ENCODE peak calls at places on chromosomes 7 and 10, in six cellular contexts. One of them, this sample, is unnamed. For H3K4me1, the result is how much of the 10 kb centered on the place peaks cover.

GRCh38 chr7:21175714-21176113 is 252.2 kb upstream of the SP4 start:
- DNase-seq in IMR-90: no peak
- DNase-seq in astrocyte: no peak
- DNase-seq in tibial artery: no peak
- DNase-seq in lung: no peak
- DNase-seq in CD8-positive, alpha-beta memory T cell: no peak
- DNase-seq in this sample: no peak

GRCh38 chr7:100662377-100662776 is 6.1 kb upstream of the ACTL6B start:
- DNase-seq in IMR-90: no peak
- DNase-seq in astrocyte: no peak
- DNase-seq in lung: no peak
- DNase-seq in tibial artery: no peak
- DNase-seq in CD8-positive, alpha-beta memory T cell: no peak
- DNase-seq in this sample: no peak

GRCh38 chr7:154841731-154842331 is 161.1 kb downstream of the PAXIP1 start:
- DNase-seq in tibial artery: no peak
- DNase-seq in astrocyte: no peak
- DNase-seq in IMR-90: no peak
- DNase-seq in lung: no peak
- DNase-seq in CD8-positive, alpha-beta memory T cell: no peak
- DNase-seq in this sample: no peak

GRCh38 chr10:5975641-5976473 is 1.5 kb downstream of the IL15RA start:
- DNase-seq in CD8-positive, alpha-beta memory T cell: peak
- DNase-seq in tibial artery: peak
- DNase-seq in IMR-90: peak
- DNase-seq in lung: no peak
- DNase-seq in astrocyte: peak
- DNase-seq in this sample: no peak

GRCh38 chr10:19946245-19946644 is 130.0 kb downstream of the PLXDC2 start:
- DNase-seq in tibial artery: no peak
- DNase-seq in IMR-90: no peak
- DNase-seq in lung: no peak
- DNase-seq in astrocyte: no peak
- DNase-seq in CD8-positive, alpha-beta memory T cell: no peak
- DNase-seq in this sample: no peak

GRCh38 chr10:15379043-15379442 is 8.0 kb upstream of the FAM171A1 start:
- DNase-seq in tibial artery: no peak
- DNase-seq in IMR-90: no peak
- DNase-seq in CD8-positive, alpha-beta memory T cell: no peak
- DNase-seq in astrocyte: no peak
- DNase-seq in lung: no peak
- DNase-seq in this sample: no peak

GRCh38 chr10:113041841-113042745 is 92.0 kb downstream of the TCF7L2 start:
- DNase-seq in lung: no peak
- DNase-seq in IMR-90: no peak
- DNase-seq in CD8-positive, alpha-beta memory T cell: no peak
- DNase-seq in astrocyte: peak
- DNase-seq in tibial artery: no peak
- DNase-seq in this sample: peak

GRCh38 chr7:1943933-1944618 is 274.0 kb downstream of the ELFN1 start:
- DNase-seq in lung: no peak
- DNase-seq in astrocyte: no peak
- DNase-seq in CD8-positive, alpha-beta memory T cell: no peak
- DNase-seq in IMR-90: no peak
- DNase-seq in tibial artery: no peak
- DNase-seq in this sample: no peak

GRCh38 chr10:30708234-30708633 is 78.7 kb upstream of the LYZL2 start:
- DNase-seq in astrocyte: no peak
- DNase-seq in CD8-positive, alpha-beta memory T cell: no peak
- DNase-seq in tibial artery: no peak
- DNase-seq in IMR-90: no peak
- DNase-seq in lung: no peak
- DNase-seq in this sample: no peak
- H3K4me1 ChIP-seq in astrocyte: under half
- H3K4me1 ChIP-seq in CD8-positive, alpha-beta memory T cell: under half
- H3K4me1 ChIP-seq in tibial artery: under half
- H3K4me1 ChIP-seq in IMR-90: under half
- H3K4me1 ChIP-seq in lung: under half
- H3K4me1 ChIP-seq in this sample: under half

GRCh38 chr7:112252691-112253090 is 46.2 kb downstream of the ZNF277 start:
- DNase-seq in IMR-90: no peak
- DNase-seq in tibial artery: no peak
- DNase-seq in lung: no peak
- DNase-seq in CD8-positive, alpha-beta memory T cell: no peak
- DNase-seq in astrocyte: no peak
- DNase-seq in this sample: no peak
- H3K4me3 ChIP-seq in IMR-90: no peak
- H3K4me3 ChIP-seq in tibial artery: no peak
- H3K4me3 ChIP-seq in lung: no peak
- H3K4me3 ChIP-seq in CD8-positive, alpha-beta memory T cell: no peak
- H3K4me3 ChIP-seq in astrocyte: no peak
- H3K4me3 ChIP-seq in this sample: no peak

DNA sequence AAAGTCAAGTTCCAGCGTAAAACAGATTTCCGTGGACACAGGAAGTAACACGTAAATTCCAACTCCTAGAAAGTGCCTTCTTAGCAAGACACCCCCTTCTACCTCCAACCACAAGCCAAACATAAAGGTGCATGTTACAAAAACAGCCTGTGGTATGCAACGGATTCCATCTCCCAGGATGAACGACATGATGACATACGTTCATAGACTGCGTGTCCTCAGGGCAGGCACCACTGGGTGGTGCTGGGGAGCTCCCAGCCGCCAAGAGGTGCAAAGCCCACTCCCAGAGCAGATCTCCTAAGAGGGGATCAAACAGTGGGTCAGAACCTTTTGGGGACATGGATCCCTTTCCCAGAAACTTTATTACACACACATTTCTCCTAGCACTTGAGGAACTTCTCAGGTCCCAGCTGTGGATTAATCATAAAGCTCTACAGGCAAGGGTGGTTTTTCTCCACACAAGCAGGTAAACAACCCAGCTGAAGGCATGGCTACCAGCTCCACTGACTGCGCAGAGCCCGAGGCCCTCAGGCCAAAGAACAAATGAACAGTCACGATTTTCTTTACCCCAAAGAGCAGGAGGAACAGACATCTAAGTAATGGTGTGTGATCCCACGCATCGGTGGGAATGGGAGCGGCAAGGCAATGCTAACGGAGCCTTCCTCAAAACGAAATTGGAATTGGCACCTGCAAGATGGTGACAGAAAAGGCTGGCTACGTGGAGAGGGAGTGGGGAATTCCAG is 13.8 kb downstream of the PSAP start:
- DNase-seq in IMR-90: no peak
- DNase-seq in astrocyte: no peak
- DNase-seq in tibial artery: no peak
- DNase-seq in lung: no peak
- DNase-seq in CD8-positive, alpha-beta memory T cell: peak
- DNase-seq in this sample: no peak
- H3K4me1 ChIP-seq in IMR-90: under half
- H3K4me1 ChIP-seq in astrocyte: half or more
- H3K4me1 ChIP-seq in tibial artery: under half
- H3K4me1 ChIP-seq in lung: under half
- H3K4me1 ChIP-seq in CD8-positive, alpha-beta memory T cell: under half
- H3K4me1 ChIP-seq in this sample: under half

GRCh38 chr7:27147211-27148030 is at the start of gene HOXA6:
- DNase-seq in CD8-positive, alpha-beta memory T cell: no peak
- DNase-seq in IMR-90: peak
- DNase-seq in lung: no peak
- DNase-seq in tibial artery: peak
- DNase-seq in astrocyte: no peak
- DNase-seq in this sample: peak

GRCh38 chr7:27146491-27147210 is 923 bp downstream of the HOXA6 start:
- DNase-seq in CD8-positive, alpha-beta memory T cell: no peak
- DNase-seq in astrocyte: no peak
- DNase-seq in IMR-90: no peak
- DNase-seq in lung: no peak
- DNase-seq in tibial artery: no peak
- DNase-seq in this sample: no peak

GRCh38 chr7:27148776-27149641 is 1.4 kb upstream of the HOXA6 start:
- DNase-seq in tibial artery: no peak
- DNase-seq in IMR-90: no peak
- DNase-seq in astrocyte: no peak
- DNase-seq in lung: no peak
- DNase-seq in CD8-positive, alpha-beta memory T cell: no peak
- DNase-seq in this sample: peak

GRCh38 chr7:27149817-27150567 is 2.4 kb downstream of the HOXA3 start:
- DNase-seq in tibial artery: no peak
- DNase-seq in IMR-90: no peak
- DNase-seq in CD8-positive, alpha-beta memory T cell: no peak
- DNase-seq in lung: no peak
- DNase-seq in astrocyte: no peak
- DNase-seq in this sample: peak

GRCh38 chr7:27148031-27148775 is 629 bp upstream of the HOXA6 start:
- DNase-seq in IMR-90: no peak
- DNase-seq in astrocyte: no peak
- DNase-seq in CD8-positive, alpha-beta memory T cell: no peak
- DNase-seq in tibial artery: no peak
- DNase-seq in lung: no peak
- DNase-seq in this sample: peak
- H3K4me3 ChIP-seq in IMR-90: peak
- H3K4me3 ChIP-seq in astrocyte: no peak
- H3K4me3 ChIP-seq in CD8-positive, alpha-beta memory T cell: no peak
- H3K4me3 ChIP-seq in tibial artery: peak
- H3K4me3 ChIP-seq in lung: peak
- H3K4me3 ChIP-seq in this sample: peak

DNA sequence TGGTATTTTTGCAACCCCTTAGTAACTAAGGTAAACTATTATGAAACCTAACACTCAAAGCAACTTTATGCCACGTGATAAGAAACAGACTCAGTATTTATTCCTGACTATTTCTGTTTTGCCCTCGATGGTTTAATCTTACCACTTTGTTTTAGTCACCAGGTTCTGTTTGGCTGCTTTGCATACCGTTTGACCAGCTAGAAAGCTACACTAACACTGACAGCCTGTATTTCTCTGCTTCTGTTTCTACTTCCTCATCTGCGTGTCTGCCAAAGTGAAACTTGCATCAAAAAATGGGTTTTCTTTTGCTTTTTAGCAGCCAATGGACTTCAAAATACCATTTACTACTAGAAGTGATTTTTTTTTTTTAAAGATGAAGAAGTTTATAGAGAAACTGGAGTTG is 802.5 kb downstream of the GRM8 start:
- DNase-seq in tibial artery: no peak
- DNase-seq in IMR-90: no peak
- DNase-seq in astrocyte: peak
- DNase-seq in CD8-positive, alpha-beta memory T cell: no peak
- DNase-seq in lung: no peak
- DNase-seq in this sample: no peak
- H3K4me1 ChIP-seq in tibial artery: under half
- H3K4me1 ChIP-seq in IMR-90: under half
- H3K4me1 ChIP-seq in astrocyte: under half
- H3K4me1 ChIP-seq in CD8-positive, alpha-beta memory T cell: under half
- H3K4me1 ChIP-seq in lung: under half
- H3K4me1 ChIP-seq in this sample: under half

This sample was measured in PC-3.